ENCODE peak calls at places on chromosomes 5 and 9, in seven cellular contexts. C is IMR-90, G is H1, E is neuronal stem cell, M is H9, V is mesendoderm, J is trophoblast cell. O is an unnamed sample.

GRCh38 chr5:147560982-147561381 is 51.1 kb upstream of the DPYSL3 start:
- DNase-seq in C (no peak), E (peak), G (no peak), M (peak), V (peak), J (no peak), O (no peak)

GRCh38 chr5:133825631-133826289 is 142.7 kb downstream of the C5orf15 start:
- DNase-seq in G (no peak), C (no peak), M (no peak), E (no peak), J (no peak), V (no peak), O (no peak)

GRCh38 chr9:102362463-102363138 is 624.2 kb upstream of the GRIN3A start:
- DNase-seq in E (no peak), G (no peak), V (peak), J (no peak), C (no peak), M (peak), O (no peak)

GRCh38 chr5:157518963-157519362 is 56.6 kb downstream of the ADAM19 start:
- DNase-seq in E (no peak), J (no peak), G (no peak), V (no peak), M (no peak), C (no peak), O (no peak)

GRCh38 chr9:78882501-78882900 is 585.6 kb downstream of the PSAT1 start:
- DNase-seq in J (no peak), C (no peak), V (no peak), E (no peak), G (no peak), M (no peak), O (no peak)

GRCh38 chr5:67561145-67561932 is 364.7 kb upstream of the CD180 start:
- DNase-seq in M (no peak), J (no peak), C (no peak), E (no peak), G (no peak), V (no peak), O (no peak)

GRCh38 chr9:106228861-106229260 is 534.5 kb downstream of the TMEM38B start:
- DNase-seq in J (no peak), G (no peak), V (no peak), M (no peak), E (no peak), C (no peak), O (no peak)

GRCh38 chr9:6838158-6838557 is 80.4 kb downstream of the KDM4C start:
- DNase-seq in E (no peak), V (no peak), G (no peak), J (no peak), M (no peak), C (no peak), O (no peak)

GRCh38 chr5:26024774-26025173 is 1013.6 kb downstream of the CDH9 start:
- DNase-seq in G (peak), J (no peak), E (no peak), V (peak), M (peak), C (no peak), O (no peak)

GRCh38 chr9:80242022-80242421 is 670.3 kb downstream of the TLE4 start:
- DNase-seq in E (no peak), C (no peak), V (no peak), J (no peak), G (no peak), M (no peak), O (no peak)

GRCh38 chr5:180135128-180135955 is 63.8 kb upstream of the RNF130 start:
- DNase-seq in J (no peak), C (peak), M (no peak), E (no peak), V (no peak), G (peak), O (no peak)

GRCh38 chr5:155746340-155747038 is 580.5 kb upstream of the SGCD start:
- DNase-seq in G (no peak), C (no peak), J (no peak), V (peak), E (no peak), M (no peak), O (no peak)

GRCh38 chr9:127612993-127613954 is 1.2 kb downstream of the STXBP1 start:
- DNase-seq in C (peak), G (peak), V (peak), E (no peak), M (peak), J (peak), O (peak)

GRCh38 chr9:94869415-94869838 is 142.9 kb downstream of the AOPEP start:
- DNase-seq in G (peak), M (no peak), V (no peak), E (no peak), C (peak), J (peak), O (peak)

GRCh38 chr5:159097461-159098284 is 2.0 kb downstream of the EBF1 start:
- DNase-seq in V (peak), J (no peak), E (peak), C (peak), M (peak), G (peak), O (peak)

GRCh38 chr9:127539259-127539981 is 72.7 kb upstream of the STXBP1 start:
- DNase-seq in V (no peak), J (peak), E (no peak), G (no peak), M (no peak), C (peak), O (peak)

GRCh38 chr9:129383415-129384088 is 205.5 kb upstream of the IER5L start:
- DNase-seq in M (peak), C (peak), G (no peak), J (peak), V (peak), E (peak), O (peak)

GRCh38 chr9:131094622-131095021 is 1.7 kb upstream of the AIF1L start:
- DNase-seq in M (no peak), G (no peak), E (no peak), C (peak), V (no peak), J (peak), O (peak)

GRCh38 chr5:171826132-171826531 is 40.5 kb downstream of the SMIM23 start:
- DNase-seq in M (no peak), J (no peak), E (no peak), G (no peak), C (peak), V (no peak), O (peak)

GRCh38 chr9:125626187-125626586 is 80.8 kb downstream of the MAPKAP1 start:
- DNase-seq in G (no peak), M (no peak), E (no peak), V (no peak), J (no peak), C (peak), O (peak)

GRCh38 chr5:179238628-179238970 is 106.7 kb downstream of the ADAMTS2 start:
- DNase-seq in G (no peak), J (no peak), E (no peak), M (peak), V (no peak), C (no peak), O (no peak)

GRCh38 chr5:60522299-60522915 is 177.6 kb downstream of the DEPDC1B start:
- DNase-seq in C (peak), V (no peak), J (peak), M (no peak), E (no peak), G (no peak), O (peak)

GRCh38 chr5:154325566-154325965 is 120.2 kb upstream of the SAP30L start:
- DNase-seq in V (peak), E (no peak), J (no peak), M (no peak), C (no peak), G (no peak), O (no peak)

GRCh38 chr5:151285683-151286082 is 17.9 kb downstream of the SLC36A3 start:
- DNase-seq in E (no peak), V (no peak), C (no peak), G (peak), M (no peak), J (peak), O (no peak)

GRCh38 chr9:109253637-109254284 is 67.1 kb downstream of the EPB41L4B start:
- DNase-seq in J (peak), C (peak), G (no peak), M (no peak), E (no peak), V (peak), O (peak)

GRCh38 chr9:127172066-127172707 is 49.8 kb upstream of the ANGPTL2 start:
- DNase-seq in G (no peak), M (no peak), V (no peak), C (peak), E (no peak), J (no peak), O (peak)

GRCh38 chr5:138148811-138149210 is 9.6 kb upstream of the NME5 start:
- DNase-seq in V (no peak), J (no peak), E (no peak), M (no peak), C (peak), G (no peak), O (peak)

GRCh38 chr5:176680226-176680563 is 32.9 kb downstream of the TSPAN17 start:
- DNase-seq in C (no peak), J (no peak), M (no peak), V (no peak), E (no peak), G (no peak), O (no peak)

GRCh38 chr5:87872986-87873385 is 395.7 kb downstream of the TMEM161B start:
- DNase-seq in V (peak), J (no peak), E (peak), C (no peak), G (no peak), M (no peak), O (no peak)

GRCh38 chr5:164336906-164337305 is 831.5 kb downstream of the MAT2B start:
- DNase-seq in E (no peak), C (peak), V (no peak), J (no peak), G (no peak), M (no peak), O (peak)

GRCh38 chr5:43429706-43430105 is 17.5 kb upstream of the CCL28 start:
- DNase-seq in V (peak), M (no peak), C (no peak), J (no peak), E (no peak), G (no peak), O (no peak)

GRCh38 chr5:123182072-123182471 is 93.0 kb downstream of the PRDM6 start:
- DNase-seq in V (no peak), E (no peak), C (no peak), G (no peak), J (no peak), M (no peak), O (no peak)

GRCh38 chr5:141084487-141084989 is 9.9 kb upstream of the PCDHB2 start:
- DNase-seq in E (peak), M (peak), J (no peak), G (peak), V (peak), C (peak), O (peak)

GRCh38 chr5:77952811-77953210 is 176.7 kb upstream of the TBCA start:
- DNase-seq in M (no peak), G (no peak), V (no peak), C (peak), E (no peak), J (no peak), O (no peak)

DNA sequence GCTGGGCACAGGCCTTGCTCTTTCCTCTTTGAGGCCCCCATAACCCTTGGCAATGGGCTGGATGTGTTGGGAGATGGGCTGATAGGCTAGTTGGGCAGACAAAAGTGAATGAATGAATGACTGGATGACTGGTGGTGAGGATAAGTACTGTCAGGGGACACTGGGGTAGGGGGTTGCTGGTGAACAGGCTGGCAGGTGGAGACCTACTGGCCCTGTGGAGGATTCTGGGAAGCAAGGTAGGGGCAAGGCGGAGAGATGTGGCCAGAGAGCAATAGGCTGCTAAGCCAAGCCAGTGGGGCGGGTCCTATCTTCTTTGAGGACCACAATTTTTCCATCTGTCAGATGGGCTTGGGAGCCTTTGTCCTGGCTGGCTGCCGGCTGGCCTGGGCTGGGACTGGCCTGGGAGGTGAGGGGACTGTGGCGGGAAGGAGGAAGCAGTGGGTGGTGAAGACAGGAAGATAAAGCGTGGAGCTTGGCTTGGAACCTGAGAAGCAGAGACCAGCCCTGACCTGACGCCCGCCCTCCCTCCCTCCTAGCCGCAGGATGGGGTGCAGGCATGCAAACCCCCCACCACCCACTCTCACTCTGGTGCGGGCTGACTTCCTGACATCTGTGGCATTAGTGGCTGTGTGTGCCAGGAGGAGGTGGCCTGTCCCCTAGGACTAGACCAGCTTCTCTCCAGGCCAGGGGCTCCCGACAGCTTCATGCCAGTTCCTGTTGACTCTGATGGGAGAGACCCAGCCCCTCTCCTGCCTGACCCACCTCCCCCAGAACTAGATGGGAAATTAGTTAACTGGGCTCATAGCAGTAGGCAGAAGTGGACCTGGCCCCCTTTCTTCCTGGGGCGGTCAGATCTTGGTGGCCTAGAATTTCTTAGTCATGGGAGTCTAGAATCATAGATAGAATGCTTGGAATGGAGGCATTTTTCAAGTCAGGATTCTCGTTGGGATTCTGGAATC is 9.5 kb downstream of the CXXC5 start:
- DNase-seq in C (no peak), M (no peak), E (no peak), V (no peak), J (no peak), G (no peak), O (peak)
- H2BK120ac ChIP-seq in C (peak), M (no peak), E (no peak), V (no peak), J (peak), G (no peak), O (peak)

GRCh38 chr9:16704096-16704488 is 166.4 kb downstream of the BNC2 start:
- DNase-seq in J (no peak), V (no peak), E (no peak), M (no peak), G (no peak), C (no peak), O (peak)

GRCh38 chr9:16704489-16705111 is 165.9 kb downstream of the BNC2 start:
- DNase-seq in V (peak), G (no peak), M (peak), C (peak), E (no peak), J (no peak), O (no peak)

GRCh38 chr9:16705121-16705604 is 165.3 kb downstream of the BNC2 start:
- DNase-seq in J (peak), E (peak), G (peak), M (peak), V (peak), C (peak), O (peak)

GRCh38 chr9:16701347-16701746 is 169.1 kb downstream of the BNC2 start:
- DNase-seq in E (no peak), G (no peak), C (no peak), V (no peak), M (no peak), J (no peak), O (no peak)
- H2BK120ac ChIP-seq in E (no peak), G (no peak), C (peak), V (no peak), M (no peak), J (no peak), O (no peak)

DNA sequence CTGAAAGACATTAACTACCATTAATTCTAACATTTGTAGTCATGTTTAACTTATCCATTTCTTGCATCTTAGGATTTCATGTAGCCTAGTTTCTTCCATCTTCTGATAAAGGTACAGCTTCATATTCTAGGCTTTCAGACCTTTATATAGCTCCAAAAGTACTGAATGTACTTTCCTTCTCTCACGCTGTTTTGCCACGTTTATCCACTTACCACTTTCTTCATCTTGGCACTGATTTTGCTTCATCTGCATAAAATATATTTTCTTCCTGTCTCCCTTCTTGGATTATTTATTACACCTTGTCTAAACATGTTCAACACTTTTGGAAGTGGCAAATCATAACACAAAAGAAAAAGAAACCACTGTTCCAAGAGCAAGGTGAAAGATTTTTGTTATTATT is 553.8 kb downstream of the DTWD2 start:
- DNase-seq in J (no peak), C (no peak), V (no peak), M (no peak), G (no peak), E (no peak), O (no peak)
- H2BK120ac ChIP-seq in J (no peak), C (no peak), V (no peak), M (no peak), G (no peak), E (no peak), O (no peak)

GRCh38 chr5:169670769-169671525 is 33.9 kb downstream of the DOCK2 start:
- DNase-seq in M (no peak), E (no peak), C (no peak), V (peak), J (no peak), G (no peak), O (no peak)

GRCh38 chr5:169663537-169663936 is 26.5 kb downstream of the DOCK2 start:
- DNase-seq in C (no peak), J (no peak), V (no peak), M (no peak), G (no peak), E (no peak), O (no peak)

GRCh38 chr5:169668732-169669131 is 31.7 kb downstream of the DOCK2 start:
- DNase-seq in V (no peak), E (no peak), M (no peak), C (no peak), G (no peak), J (no peak), O (peak)

GRCh38 chr5:169667896-169668674 is 31.0 kb downstream of the DOCK2 start:
- DNase-seq in C (peak), E (no peak), G (no peak), J (no peak), V (no peak), M (no peak), O (peak)

DNA sequence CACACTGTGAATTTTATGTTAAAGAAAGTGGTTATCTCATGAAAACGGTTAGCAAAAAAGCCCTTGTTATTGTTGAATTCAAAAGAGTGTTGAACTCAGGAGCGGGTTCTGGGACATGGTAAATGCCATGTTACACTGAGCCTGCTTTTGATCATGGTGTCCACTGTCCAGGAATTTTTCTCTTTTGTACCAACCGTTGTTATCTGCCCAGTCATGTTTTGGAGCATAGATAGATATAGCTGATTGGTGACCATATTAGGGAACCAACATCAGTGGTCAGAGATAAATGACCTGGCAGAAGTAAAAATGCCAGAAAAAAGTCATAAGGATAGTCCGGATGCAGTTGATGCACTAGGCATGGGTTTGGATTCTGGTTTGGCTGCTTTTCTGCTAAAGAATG is 29.3 kb downstream of the DOCK2 start:
- DNase-seq in E (no peak), V (no peak), C (no peak), M (no peak), J (no peak), G (no peak), O (no peak)
- H2BK120ac ChIP-seq in E (no peak), V (no peak), C (no peak), M (no peak), J (no peak), G (no peak), O (no peak)

GRCh38 chr9:90420211-90420610 is 222.4 kb downstream of the DIRAS2 start:
- DNase-seq in J (no peak), C (no peak), E (no peak), M (no peak), V (no peak), G (no peak), O (no peak)

GRCh38 chr9:90423661-90424193 is 218.9 kb downstream of the DIRAS2 start:
- DNase-seq in J (no peak), C (no peak), V (no peak), G (no peak), E (no peak), M (no peak), O (peak)

GRCh38 chr9:90420714-90421513 is 221.7 kb downstream of the DIRAS2 start:
- DNase-seq in V (no peak), M (no peak), C (no peak), J (no peak), E (no peak), G (no peak), O (no peak)

DNA sequence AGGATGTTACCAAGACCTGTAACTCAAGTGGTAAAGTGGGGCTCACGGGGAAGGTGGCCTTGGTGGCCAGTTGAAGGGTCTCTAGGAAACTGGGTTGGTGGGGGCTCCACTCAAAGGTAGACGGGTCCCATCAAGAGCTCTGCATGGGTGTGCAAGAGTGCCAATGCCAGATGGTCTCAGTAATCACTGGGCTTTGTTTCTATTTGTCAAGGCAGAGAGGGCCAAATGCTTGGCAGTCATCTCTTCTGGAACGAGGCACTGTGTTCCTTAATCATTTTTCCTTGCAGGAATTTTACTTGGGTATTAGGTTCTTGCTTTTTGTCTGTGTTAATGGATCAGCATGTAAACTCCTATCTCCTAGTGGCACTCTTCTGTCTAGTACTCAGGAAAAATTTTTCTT is 220.8 kb downstream of the DIRAS2 start:
- DNase-seq in J (no peak), V (no peak), C (no peak), M (no peak), G (no peak), E (no peak), O (no peak)
- H2BK120ac ChIP-seq in J (no peak), V (no peak), C (no peak), M (no peak), G (no peak), E (no peak), O (no peak)

O was measured in mesenchymal stem cell.